ENCODE peak calls at places on chromosome X, in five cellular contexts. P is mesendoderm; X is CD8-positive, alpha-beta memory T cell; K is Panc1; B is lower lobe of right lung. R is an unnamed sample.

GRCh38 chrX:6226646-6227444 is 1.8 kb downstream of the NLGN4X start:
- DNase-seq in P (peak; percentile 39), X (no peak), K (no peak), B (no peak), R (no peak)

GRCh38 chrX:130111220-130111934 is 1.1 kb upstream of the ELF4 start:
- DNase-seq in P (no peak), X (no peak), K (no peak), B (no peak), R (no peak)

GRCh38 chrX:113512700-113513395 is 672.2 kb upstream of the AMOT start:
- DNase-seq in P (no peak), X (no peak), K (peak; percentile 10), B (no peak), R (no peak)

GRCh38 chrX:39439910-39440733 is 638.9 kb downstream of the MID1IP1 start:
- DNase-seq in P (no peak), X (no peak), K (no peak), B (no peak), R (no peak)

GRCh38 chrX:47579537-47579936 is 2.7 kb upstream of the TIMP1 start:
- DNase-seq in P (no peak), X (no peak), K (no peak), B (peak; percentile 45), R (no peak)

GRCh38 chrX:107747596-107748161 is 27.9 kb downstream of the TSC22D3 start:
- DNase-seq in P (no peak), X (no peak), K (no peak), B (peak; percentile 49), R (no peak)

GRCh38 chrX:112147206-112147605 is 64.6 kb upstream of the TRPC5 start:
- DNase-seq in P (peak; percentile 29), X (no peak), K (peak; percentile 4), B (no peak), R (peak; percentile 49)

GRCh38 chrX:27910412-27910811 is 70.8 kb downstream of the DCAF8L1 start:
- DNase-seq in P (no peak), X (no peak), K (no peak), B (no peak), R (no peak)

GRCh38 chrX:54248309-54248708 is 65.3 kb upstream of the FAM120C start:
- DNase-seq in P (peak; percentile 18), X (no peak), K (peak; percentile 8), B (no peak), R (no peak)

GRCh38 chrX:9885150-9885549 is 82.0 kb upstream of the CLDN34 start:
- DNase-seq in P (peak; percentile 73), X (peak; percentile 50), K (peak; percentile 20), B (peak; percentile 77), R (peak; percentile 80)

DNA sequence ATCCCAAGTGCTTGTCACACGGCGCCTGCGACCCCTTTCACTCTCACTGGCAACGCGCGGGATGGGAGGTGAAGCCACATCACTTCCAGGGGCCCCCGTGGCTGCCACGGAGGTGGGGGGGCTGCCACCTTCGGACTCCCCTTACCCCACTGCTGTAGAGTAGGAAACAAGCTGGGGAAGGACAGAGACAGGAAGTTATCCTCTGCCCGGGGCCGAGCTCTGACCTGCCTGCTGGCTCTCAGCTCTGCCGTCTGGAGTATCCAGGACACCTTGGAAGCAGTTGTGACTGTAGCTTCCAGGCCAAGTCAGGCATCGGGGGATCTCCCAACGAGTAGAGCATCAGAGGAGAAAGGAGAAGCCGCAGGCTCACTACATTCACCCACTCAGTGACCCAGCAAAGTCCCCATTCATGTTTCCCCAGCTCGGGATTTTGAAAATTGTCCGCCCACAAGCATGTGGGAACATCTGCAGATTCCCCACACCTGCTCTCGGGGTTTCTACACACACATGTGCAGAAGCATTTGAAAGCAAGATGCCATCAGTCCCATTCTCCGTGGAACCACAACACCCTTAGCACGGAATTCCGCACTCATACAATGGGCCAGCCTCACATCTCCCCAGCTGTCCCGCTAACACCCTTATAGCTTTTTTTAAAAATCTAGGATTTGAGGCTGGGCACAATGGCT is 10.8 kb downstream of the PDZD4 start:
- DNase-seq in P (peak; percentile 54), X (no peak), K (no peak), B (no peak), R (no peak)
- H3K4me3 ChIP-seq in P (no peak overlapping the region), X (no peak overlapping the region), K (peak overlapping the region; percentile 63), B (peak overlapping the region; percentile 51), R (peak overlapping the region; percentile 34)

GRCh38 chrX:106177982-106178321 is 9.8 kb downstream of the PWWP3B start:
- DNase-seq in P (no peak), X (no peak), K (no peak), B (no peak), R (no peak)

GRCh38 chrX:106178826-106179225 is 10.7 kb downstream of the PWWP3B start:
- DNase-seq in P (peak; percentile 6), X (no peak), K (no peak), B (no peak), R (no peak)

GRCh38 chrX:106177106-106177981 is 9.2 kb downstream of the PWWP3B start:
- DNase-seq in P (peak; percentile 83), X (no peak), K (no peak), B (no peak), R (no peak)
- H3K4me3 ChIP-seq in P (no peak overlapping the region), X (no peak overlapping the region), K (peak overlapping the region; percentile 30), B (no peak overlapping the region), R (no peak overlapping the region)

DNA sequence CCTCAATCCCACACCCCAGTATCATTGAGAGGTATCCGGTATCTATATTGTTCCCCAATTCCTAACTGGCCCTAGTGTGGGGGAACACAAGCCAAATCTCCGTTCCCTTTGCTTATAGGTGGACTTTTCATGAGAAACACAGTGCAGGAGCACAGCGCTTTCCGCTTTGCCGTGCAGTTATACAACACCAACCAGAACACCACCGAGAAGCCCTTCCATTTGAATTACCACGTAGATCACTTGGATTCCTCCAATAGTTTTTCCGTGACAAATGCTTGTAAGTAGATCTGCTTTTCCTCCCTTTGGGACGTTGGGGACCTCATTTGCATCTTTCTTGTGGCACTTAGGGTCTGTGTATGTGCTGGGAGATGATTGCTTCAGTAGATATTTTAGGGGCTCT is 1.6 kb downstream of the GRIA3 start:
- DNase-seq in P (no peak), X (no peak), K (no peak), B (no peak), R (no peak)
- H3K4me3 ChIP-seq in P (no peak overlapping the region), X (no peak overlapping the region), K (no peak overlapping the region), B (no peak overlapping the region), R (no peak overlapping the region)

GRCh38 chrX:292900-293897 is 12.0 kb downstream of the PLCXD1 start:
- DNase-seq in P (no peak), X (no peak), K (no peak), B (peak; percentile 40), R (no peak)
- H3K4me3 ChIP-seq in P (no peak overlapping the region), X (no peak overlapping the region), K (no peak overlapping the region), B (no peak overlapping the region), R (no peak overlapping the region)

GRCh38 chrX:2928127-2928582 is 984 bp downstream of the ARSD start:
- DNase-seq in P (peak; percentile 92), X (peak; percentile 43), K (no peak), B (peak; percentile 77), R (peak; percentile 90)
- H3K4me3 ChIP-seq in P (no peak overlapping the region), X (no peak overlapping the region), K (peak overlapping the region; percentile 45), B (peak overlapping the region; percentile 55), R (peak overlapping the region; percentile 67)

DNA sequence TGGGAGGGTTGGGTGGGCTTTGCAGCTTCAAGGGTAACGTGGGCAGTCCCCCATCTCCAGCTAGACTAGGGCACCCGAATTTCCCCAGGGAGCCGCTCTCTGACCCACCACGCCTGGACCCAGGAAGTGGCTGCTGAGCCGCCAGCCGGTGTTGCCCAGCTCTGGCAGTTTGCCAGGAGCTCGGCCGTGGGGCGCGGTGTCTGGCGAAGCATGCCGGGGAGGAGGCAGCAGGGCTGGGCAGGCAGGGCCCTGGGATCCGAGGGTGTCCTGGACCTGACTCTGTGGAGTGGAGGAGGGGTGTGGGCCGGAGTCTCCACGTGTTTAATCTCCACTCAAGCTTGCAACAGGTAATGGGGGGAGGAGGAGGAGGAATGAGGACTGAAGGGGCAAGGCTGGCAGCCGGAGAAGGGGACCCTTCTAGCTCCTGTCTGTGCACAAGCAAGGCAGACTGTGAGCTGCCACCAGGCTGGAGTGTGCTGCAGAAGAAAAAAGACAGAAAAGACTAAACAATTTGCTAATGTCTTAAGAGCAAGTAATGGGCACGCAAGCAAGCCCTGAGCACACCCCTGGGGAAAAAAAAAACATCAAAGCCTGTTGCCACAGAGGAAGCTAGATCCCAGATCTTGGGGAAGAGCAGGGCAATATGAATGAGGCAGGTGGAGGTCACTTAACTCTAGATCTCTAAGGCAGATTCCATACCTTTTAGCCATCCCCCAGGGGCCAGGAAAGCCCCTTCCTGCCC is 2.4 kb downstream of the LONRF3 start:
- DNase-seq in P (peak; percentile 21), X (peak; percentile 47), K (no peak), B (peak; percentile 79), R (no peak)
- H3K4me3 ChIP-seq in P (no peak overlapping the region), X (no peak overlapping the region), K (peak overlapping the region; percentile 76), B (peak overlapping the region; percentile 66), R (peak overlapping the region; percentile 24)

R was measured in HAP-1.